ENCODE peak calls at places on chromosomes 3 and 15, in six cellular contexts. One of them, this sample, is unnamed.

GRCh38 chr15:48644827-48645557 is 517 bp downstream of the FBN1 start:
- DNase-seq in dorsolateral prefrontal cortex: peak; percentile 75
- DNase-seq in endodermal cell: peak; percentile 86
- DNase-seq in pancreas: peak; percentile 63
- DNase-seq in stomach: no peak
- DNase-seq in AG04450: no peak
- DNase-seq in this sample: peak; percentile 32

GRCh38 chr3:109072208-109072607 is 45.7 kb downstream of the MORC1 start:
- DNase-seq in AG04450: no peak
- DNase-seq in stomach: no peak
- DNase-seq in pancreas: no peak
- DNase-seq in dorsolateral prefrontal cortex: no peak
- DNase-seq in endodermal cell: no peak
- DNase-seq in this sample: no peak

GRCh38 chr15:97783240-97783639 is 177.3 kb upstream of the ARRDC4 start:
- DNase-seq in pancreas: no peak
- DNase-seq in endodermal cell: no peak
- DNase-seq in stomach: no peak
- DNase-seq in dorsolateral prefrontal cortex: no peak
- DNase-seq in AG04450: no peak
- DNase-seq in this sample: no peak

GRCh38 chr3:89280822-89281365 is 173.5 kb downstream of the EPHA3 start:
- DNase-seq in pancreas: no peak
- DNase-seq in AG04450: no peak
- DNase-seq in endodermal cell: no peak
- DNase-seq in stomach: no peak
- DNase-seq in dorsolateral prefrontal cortex: no peak
- DNase-seq in this sample: no peak

GRCh38 chr3:185215873-185216586 is 37.8 kb downstream of the EHHADH start:
- DNase-seq in stomach: no peak
- DNase-seq in pancreas: no peak
- DNase-seq in AG04450: no peak
- DNase-seq in endodermal cell: no peak
- DNase-seq in dorsolateral prefrontal cortex: no peak
- DNase-seq in this sample: no peak

GRCh38 chr3:71584216-71585061 is 911 bp upstream of the FOXP1 start:
- DNase-seq in dorsolateral prefrontal cortex: peak; percentile 57
- DNase-seq in stomach: peak; percentile 31
- DNase-seq in endodermal cell: peak; percentile 76
- DNase-seq in pancreas: peak; percentile 62
- DNase-seq in AG04450: no peak
- DNase-seq in this sample: no peak

GRCh38 chr15:68518046-68518445 is 60.7 kb upstream of the CORO2B start:
- DNase-seq in endodermal cell: peak; percentile 71
- DNase-seq in AG04450: no peak
- DNase-seq in stomach: no peak
- DNase-seq in dorsolateral prefrontal cortex: no peak
- DNase-seq in pancreas: no peak
- DNase-seq in this sample: no peak

GRCh38 chr15:28909958-28910500 is 24.3 kb downstream of the APBA2 start:
- DNase-seq in AG04450: no peak
- DNase-seq in pancreas: no peak
- DNase-seq in dorsolateral prefrontal cortex: no peak
- DNase-seq in stomach: no peak
- DNase-seq in endodermal cell: peak; percentile 26
- DNase-seq in this sample: no peak

GRCh38 chr3:126354776-126355175 is 2.4 kb downstream of the KLF15 start:
- DNase-seq in dorsolateral prefrontal cortex: no peak
- DNase-seq in AG04450: no peak
- DNase-seq in stomach: no peak
- DNase-seq in endodermal cell: no peak
- DNase-seq in pancreas: peak; percentile 65
- DNase-seq in this sample: no peak

GRCh38 chr3:129663045-129663446 is 56.6 kb upstream of the PLXND1 start:
- DNase-seq in AG04450: no peak
- DNase-seq in endodermal cell: peak; percentile 49
- DNase-seq in pancreas: no peak
- DNase-seq in dorsolateral prefrontal cortex: no peak
- DNase-seq in stomach: no peak
- DNase-seq in this sample: no peak

GRCh38 chr3:17420668-17421067 is 321.8 kb downstream of the TBC1D5 start:
- DNase-seq in AG04450: no peak
- DNase-seq in stomach: no peak
- DNase-seq in pancreas: no peak
- DNase-seq in endodermal cell: no peak
- DNase-seq in dorsolateral prefrontal cortex: no peak
- DNase-seq in this sample: no peak

GRCh38 chr15:67947254-67948039 is 106.7 kb upstream of the PIAS1 start:
- DNase-seq in stomach: no peak
- DNase-seq in AG04450: no peak
- DNase-seq in endodermal cell: no peak
- DNase-seq in pancreas: no peak
- DNase-seq in dorsolateral prefrontal cortex: no peak
- DNase-seq in this sample: no peak

GRCh38 chr3:39202094-39202493 is 9.7 kb upstream of the XIRP1 start:
- DNase-seq in pancreas: no peak
- DNase-seq in stomach: no peak
- DNase-seq in dorsolateral prefrontal cortex: no peak
- DNase-seq in endodermal cell: no peak
- DNase-seq in AG04450: no peak
- DNase-seq in this sample: no peak

GRCh38 chr3:186931487-186932280 is 1.4 kb downstream of the ST6GAL1 start:
- DNase-seq in pancreas: peak; percentile 66
- DNase-seq in endodermal cell: peak; percentile 89
- DNase-seq in stomach: peak; percentile 72
- DNase-seq in AG04450: no peak
- DNase-seq in dorsolateral prefrontal cortex: peak; percentile 76
- DNase-seq in this sample: no peak

GRCh38 chr3:25143356-25143704 is 284.7 kb upstream of the RARB start:
- DNase-seq in dorsolateral prefrontal cortex: no peak
- DNase-seq in AG04450: no peak
- DNase-seq in stomach: no peak
- DNase-seq in pancreas: no peak
- DNase-seq in endodermal cell: peak; percentile 72
- DNase-seq in this sample: no peak

GRCh38 chr3:71581981-71582611 is 1.4 kb downstream of the FOXP1 start:
- DNase-seq in endodermal cell: peak; percentile 88
- DNase-seq in dorsolateral prefrontal cortex: peak; percentile 63
- DNase-seq in pancreas: peak; percentile 81
- DNase-seq in AG04450: no peak
- DNase-seq in stomach: peak; percentile 53
- DNase-seq in this sample: peak; percentile 29

GRCh38 chr3:157146664-157147082 is 13.3 kb downstream of the CCNL1 start:
- DNase-seq in AG04450: no peak
- DNase-seq in stomach: no peak
- DNase-seq in dorsolateral prefrontal cortex: no peak
- DNase-seq in pancreas: no peak
- DNase-seq in endodermal cell: no peak
- DNase-seq in this sample: no peak
- H3K4me3 ChIP-seq in AG04450: no peak overlapping the region
- H3K4me3 ChIP-seq in stomach: no peak overlapping the region
- H3K4me3 ChIP-seq in dorsolateral prefrontal cortex: no peak overlapping the region
- H3K4me3 ChIP-seq in pancreas: no peak overlapping the region
- H3K4me3 ChIP-seq in endodermal cell: no peak overlapping the region
- H3K4me3 ChIP-seq in this sample: no peak overlapping the region

DNA sequence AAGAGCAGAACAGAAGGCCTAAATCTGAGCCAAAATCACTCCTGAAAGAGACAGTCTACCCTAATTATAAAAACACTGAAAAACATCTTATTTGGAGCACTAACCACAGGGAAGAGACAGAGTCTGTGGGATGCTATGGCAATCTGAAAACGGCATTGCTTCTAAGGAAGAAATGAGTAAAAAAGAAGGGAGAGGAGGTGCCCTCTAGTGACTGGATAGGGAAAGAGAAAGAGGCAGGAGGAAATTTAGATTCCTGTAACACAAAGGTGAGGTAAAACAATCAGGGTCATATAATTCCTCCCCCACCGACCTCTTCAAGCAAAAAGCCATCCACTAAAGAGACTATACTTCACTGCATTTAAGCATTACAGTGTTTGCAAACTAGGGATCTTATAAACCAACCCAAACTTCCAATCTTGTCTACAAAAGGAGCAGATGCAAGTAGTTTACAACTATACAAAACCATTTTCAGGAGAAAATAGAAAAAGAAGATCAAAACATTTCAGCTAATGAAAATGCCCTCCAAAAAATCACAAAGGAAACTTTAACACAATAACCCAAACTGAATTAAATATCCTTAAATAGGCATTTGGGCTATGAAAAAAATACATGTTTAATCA is 32.6 kb downstream of the HACD2 start:
- DNase-seq in pancreas: no peak
- DNase-seq in stomach: no peak
- DNase-seq in endodermal cell: no peak
- DNase-seq in dorsolateral prefrontal cortex: no peak
- DNase-seq in AG04450: no peak
- DNase-seq in this sample: no peak
- TF ChIP-seq CTCF in pancreas: no peak
- TF ChIP-seq CTCF in stomach: peak; percentile 32
- TF ChIP-seq CTCF in endodermal cell: peak; percentile 80
- TF ChIP-seq CTCF in dorsolateral prefrontal cortex: peak; percentile 45
- TF ChIP-seq CTCF in AG04450: peak; percentile 71
- TF ChIP-seq CTCF in this sample: peak; percentile 58

DNA sequence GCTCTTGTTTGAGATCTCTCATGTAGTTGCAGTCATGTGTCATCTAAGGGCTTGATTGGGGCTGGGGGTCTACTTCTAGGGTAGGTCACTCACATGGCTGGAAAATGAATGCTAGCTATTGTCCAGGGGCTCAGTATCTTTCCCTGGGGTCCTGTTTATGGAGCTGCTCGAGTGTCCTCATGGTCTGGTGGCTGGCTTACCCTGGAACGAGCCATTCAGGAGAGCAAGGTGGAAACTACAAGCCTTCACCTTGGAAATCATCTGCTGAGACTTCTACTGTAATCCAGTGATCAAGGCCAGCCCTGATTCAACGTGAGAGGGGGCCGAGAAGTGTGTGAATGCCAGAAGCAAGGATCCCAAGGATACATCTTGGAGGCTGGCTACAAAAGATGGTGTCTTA is 16.2 kb upstream of the RHCG start:
- DNase-seq in AG04450: no peak
- DNase-seq in endodermal cell: no peak
- DNase-seq in dorsolateral prefrontal cortex: no peak
- DNase-seq in pancreas: no peak
- DNase-seq in stomach: no peak
- DNase-seq in this sample: no peak
- H3K27me3 ChIP-seq in AG04450: peaks cover 9% of the 10 kb centered on the region
- H3K27me3 ChIP-seq in endodermal cell: peaks cover 25% of the 10 kb centered on the region
- H3K27me3 ChIP-seq in dorsolateral prefrontal cortex: no peaks in the 10 kb centered on the region
- H3K27me3 ChIP-seq in pancreas: no peaks in the 10 kb centered on the region
- H3K27me3 ChIP-seq in stomach: peaks cover 43% of the 10 kb centered on the region
- H3K27me3 ChIP-seq in this sample: no peaks in the 10 kb centered on the region

GRCh38 chr3:151322549-151322948 is 5.9 kb upstream of the GPR87 start:
- DNase-seq in endodermal cell: no peak
- DNase-seq in pancreas: no peak
- DNase-seq in dorsolateral prefrontal cortex: no peak
- DNase-seq in stomach: no peak
- DNase-seq in AG04450: no peak
- DNase-seq in this sample: no peak

GRCh38 chr3:151318946-151319345 is 2.3 kb upstream of the GPR87 start:
- DNase-seq in dorsolateral prefrontal cortex: no peak
- DNase-seq in pancreas: no peak
- DNase-seq in endodermal cell: no peak
- DNase-seq in AG04450: no peak
- DNase-seq in stomach: no peak
- DNase-seq in this sample: no peak

GRCh38 chr3:151320131-151320530 is 3.5 kb upstream of the GPR87 start:
- DNase-seq in endodermal cell: no peak
- DNase-seq in dorsolateral prefrontal cortex: no peak
- DNase-seq in AG04450: no peak
- DNase-seq in pancreas: no peak
- DNase-seq in stomach: no peak
- DNase-seq in this sample: no peak

GRCh38 chr3:151318313-151318712 is 1.7 kb upstream of the GPR87 start:
- DNase-seq in AG04450: no peak
- DNase-seq in dorsolateral prefrontal cortex: no peak
- DNase-seq in endodermal cell: no peak
- DNase-seq in stomach: no peak
- DNase-seq in pancreas: no peak
- DNase-seq in this sample: no peak

GRCh38 chr3:151319613-151320012 is 3.0 kb upstream of the GPR87 start:
- DNase-seq in stomach: no peak
- DNase-seq in pancreas: no peak
- DNase-seq in AG04450: no peak
- DNase-seq in dorsolateral prefrontal cortex: no peak
- DNase-seq in endodermal cell: no peak
- DNase-seq in this sample: no peak
- H3K4me3 ChIP-seq in stomach: no peak overlapping the region
- H3K4me3 ChIP-seq in pancreas: no peak overlapping the region
- H3K4me3 ChIP-seq in AG04450: no peak overlapping the region
- H3K4me3 ChIP-seq in dorsolateral prefrontal cortex: no peak overlapping the region
- H3K4me3 ChIP-seq in endodermal cell: no peak overlapping the region
- H3K4me3 ChIP-seq in this sample: no peak overlapping the region

GRCh38 chr3:10855871-10856662 is 40.0 kb downstream of the SLC6A11 start:
- DNase-seq in dorsolateral prefrontal cortex: no peak
- DNase-seq in stomach: no peak
- DNase-seq in AG04450: no peak
- DNase-seq in endodermal cell: peak; percentile 72
- DNase-seq in pancreas: no peak
- DNase-seq in this sample: no peak
- TF ChIP-seq CTCF in dorsolateral prefrontal cortex: no peak
- TF ChIP-seq CTCF in stomach: no peak
- TF ChIP-seq CTCF in AG04450: peak; percentile 36
- TF ChIP-seq CTCF in endodermal cell: peak; percentile 78
- TF ChIP-seq CTCF in pancreas: no peak
- TF ChIP-seq CTCF in this sample: no peak

DNA sequence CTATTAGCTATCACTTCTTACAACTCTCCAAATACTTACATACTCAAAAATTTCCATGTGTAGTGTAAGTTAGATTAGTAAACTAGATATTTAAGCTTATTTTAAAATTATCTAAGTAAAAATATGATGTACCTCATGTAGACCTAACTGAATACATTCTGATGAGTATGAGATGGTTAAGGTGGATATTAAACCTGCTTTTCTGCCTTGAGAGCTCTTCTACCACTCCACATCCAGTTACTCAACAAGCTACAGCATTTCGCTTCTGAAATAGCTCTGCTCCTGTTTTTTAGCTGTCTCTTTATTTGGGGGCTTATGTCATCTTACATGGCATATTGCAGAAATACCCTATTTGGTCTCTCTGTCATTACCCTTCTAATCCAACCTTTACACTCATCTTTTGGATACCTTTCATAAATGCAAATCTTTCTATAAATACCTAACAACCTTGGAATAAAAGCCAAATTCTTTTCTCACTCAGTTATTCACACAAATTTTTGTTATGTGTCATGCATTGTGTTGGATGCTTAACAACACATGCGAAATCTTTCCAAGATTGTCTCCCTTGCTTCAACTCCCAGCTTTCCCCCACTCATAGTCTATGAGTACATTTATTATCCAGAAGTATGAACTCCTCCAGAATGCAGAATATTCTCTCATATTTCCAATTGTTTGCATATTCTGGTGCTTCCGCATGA is 92.0 kb downstream of the ALCAM start:
- DNase-seq in stomach: no peak
- DNase-seq in pancreas: no peak
- DNase-seq in dorsolateral prefrontal cortex: no peak
- DNase-seq in endodermal cell: no peak
- DNase-seq in AG04450: no peak
- DNase-seq in this sample: no peak
- H3K27me3 ChIP-seq in stomach: no peaks in the 10 kb centered on the region
- H3K27me3 ChIP-seq in pancreas: no peaks in the 10 kb centered on the region
- H3K27me3 ChIP-seq in dorsolateral prefrontal cortex: no peaks in the 10 kb centered on the region
- H3K27me3 ChIP-seq in endodermal cell: no peaks in the 10 kb centered on the region
- H3K27me3 ChIP-seq in AG04450: no peaks in the 10 kb centered on the region
- H3K27me3 ChIP-seq in this sample: no peaks in the 10 kb centered on the region

This sample was measured in WERI-Rb-1.